ENCODE peak calls at places on chromosomes 7 and 10, in seven cellular contexts. N, E, K, W, T, S and M are unnamed samples.

GRCh38 chr10:97000487-97001182 is 168.5 kb downstream of the LCOR start:
- DNase-seq in N (peak), E (no peak), S (peak), T (peak), W (no peak), K (no peak), M (no peak)

GRCh38 chr10:86155034-86155656 is 211.4 kb downstream of the GRID1 start:
- DNase-seq in E (no peak), K (no peak), N (peak), W (no peak), T (no peak), S (no peak), M (no peak)

GRCh38 chr10:79129361-79129997 is 60.7 kb downstream of the ZMIZ1 start:
- DNase-seq in T (no peak), E (no peak), K (no peak), N (peak), W (no peak), S (no peak), M (no peak)

GRCh38 chr7:138773817-138774216 is 24.0 kb upstream of the TMEM213 start:
- DNase-seq in S (peak), E (no peak), T (peak), W (no peak), K (no peak), N (peak), M (no peak)

GRCh38 chr10:114767101-114767588 is 54.4 kb upstream of the FHIP2A start:
- DNase-seq in W (no peak), T (no peak), N (no peak), K (no peak), S (peak), E (no peak), M (no peak)

GRCh38 chr10:72034040-72034499 is 54.3 kb downstream of the SPOCK2 start:
- DNase-seq in N (no peak), E (no peak), W (no peak), S (no peak), T (no peak), K (no peak), M (no peak)

GRCh38 chr7:107594961-107595737 is 15.1 kb downstream of the BCAP29 start:
- DNase-seq in S (no peak), W (no peak), E (no peak), N (no peak), K (no peak), T (no peak), M (peak)

GRCh38 chr10:99926925-99927718 is 82.6 kb downstream of the DNMBP start:
- DNase-seq in K (no peak), S (peak), T (peak), E (no peak), W (no peak), N (no peak), M (no peak)

GRCh38 chr7:106679153-106679931 is 18.4 kb upstream of the CCDC71L start:
- DNase-seq in N (no peak), T (no peak), W (no peak), S (peak), K (no peak), E (no peak), M (no peak)

GRCh38 chr7:132882714-132883428 is 199.0 kb downstream of the CHCHD3 start:
- DNase-seq in N (no peak), T (no peak), E (no peak), S (no peak), K (peak), W (no peak), M (no peak)

GRCh38 chr10:118047363-118047719 is 600 bp upstream of the RAB11FIP2 start:
- DNase-seq in N (peak), W (no peak), E (no peak), S (no peak), T (no peak), K (no peak), M (no peak)

GRCh38 chr7:36794689-36795088 is 70.4 kb upstream of the AOAH start:
- DNase-seq in T (no peak), E (no peak), K (no peak), N (no peak), W (no peak), S (peak), M (no peak)

GRCh38 chr7:148650232-148650858 is 48.4 kb upstream of the CUL1 start:
- DNase-seq in K (no peak), T (no peak), S (no peak), E (no peak), W (no peak), N (no peak), M (no peak)

GRCh38 chr7:132240262-132240661 is 336.0 kb downstream of the PLXNA4 start:
- DNase-seq in S (no peak), N (no peak), W (no peak), E (no peak), T (peak), K (no peak), M (no peak)

GRCh38 chr10:34768261-34768971 is 46.7 kb downstream of the PARD3 start:
- DNase-seq in W (no peak), T (no peak), N (no peak), S (peak), E (no peak), K (no peak), M (peak)

GRCh38 chr7:16071246-16071857 is 350.0 kb downstream of the CRPPA start:
- DNase-seq in S (peak), E (no peak), N (no peak), K (no peak), W (no peak), T (peak), M (no peak)

GRCh38 chr7:32459767-32460166 is 30.4 kb downstream of the LSM5 start:
- DNase-seq in S (no peak), T (no peak), E (no peak), K (no peak), W (no peak), N (no peak), M (no peak)

GRCh38 chr10:84114088-84114667 is 25.1 kb upstream of the GHITM start:
- DNase-seq in K (no peak), N (peak), S (peak), T (no peak), E (no peak), W (no peak), M (no peak)

GRCh38 chr10:97701438-97702064 is 12.0 kb upstream of the MARVELD1 start:
- DNase-seq in W (no peak), S (peak), N (peak), T (no peak), E (peak), K (no peak), M (no peak)

GRCh38 chr10:80199828-80200227 is 5.5 kb downstream of the ANXA11 start:
- DNase-seq in T (no peak), K (no peak), W (no peak), N (no peak), E (no peak), S (peak), M (no peak)

GRCh38 chr10:14454629-14455028 is 123.9 kb upstream of the FRMD4A start:
- DNase-seq in S (no peak), E (no peak), K (no peak), W (no peak), T (no peak), N (no peak), M (peak)

GRCh38 chr7:1899951-1900762 is 230.1 kb downstream of the ELFN1 start:
- DNase-seq in T (no peak), S (no peak), E (no peak), N (no peak), K (no peak), W (no peak), M (no peak)

GRCh38 chr10:106360870-106361269 is 803.6 kb downstream of the SORCS1 start:
- DNase-seq in N (no peak), T (no peak), S (no peak), E (no peak), W (no peak), K (no peak), M (no peak)

GRCh38 chr10:68406111-68406814 is 814 bp downstream of the RUFY2 start:
- DNase-seq in S (peak), W (no peak), K (no peak), E (peak), T (no peak), N (peak), M (no peak)

GRCh38 chr7:108059526-108059925 is 56.6 kb upstream of the LAMB1 start:
- DNase-seq in W (no peak), K (no peak), E (no peak), S (no peak), N (no peak), T (no peak), M (no peak)

GRCh38 chr10:125060038-125060437 is 100.3 kb downstream of the CTBP2 start:
- DNase-seq in T (no peak), S (no peak), E (no peak), N (no peak), K (no peak), W (no peak), M (no peak)

GRCh38 chr7:115941703-115942268 is 88.8 kb downstream of the TFEC start:
- DNase-seq in E (no peak), K (no peak), T (no peak), S (no peak), W (no peak), N (no peak), M (no peak)

GRCh38 chr10:70576803-70577517 is 25.6 kb downstream of the PRF1 start:
- DNase-seq in S (peak), N (no peak), K (no peak), W (no peak), T (no peak), E (no peak), M (no peak)

GRCh38 chr10:89393898-89394297 is 1.5 kb downstream of the IFIT1 start:
- DNase-seq in S (no peak), K (no peak), E (no peak), W (no peak), N (no peak), T (no peak), M (no peak)

GRCh38 chr7:149799397-149800168 is 26.2 kb upstream of the ZNF467 start:
- DNase-seq in E (peak), T (no peak), N (peak), K (peak), S (peak), W (peak), M (no peak)

GRCh38 chr10:11547111-11547625 is 64.3 kb downstream of the USP6NL start:
- DNase-seq in W (no peak), N (no peak), E (no peak), T (no peak), K (no peak), S (no peak), M (no peak)

GRCh38 chr7:159105845-159106614 is 38.6 kb downstream of the VIPR2 start:
- DNase-seq in W (no peak), E (no peak), K (no peak), N (peak), S (peak), T (no peak), M (no peak)

GRCh38 chr7:33814958-33815735 is 90.2 kb upstream of the BMPER start:
- DNase-seq in N (no peak), E (no peak), K (no peak), S (no peak), W (no peak), T (no peak), M (no peak)

GRCh38 chr7:46220066-46220630 is 299.1 kb upstream of the IGFBP3 start:
- DNase-seq in W (no peak), S (peak), T (no peak), N (no peak), E (no peak), K (no peak), M (no peak)

GRCh38 chr10:110420401-110421193 is 77.1 kb upstream of the DUSP5 start:
- DNase-seq in N (no peak), W (no peak), K (no peak), S (peak), T (peak), E (no peak), M (no peak)